ENCODE peak calls at places on chromosomes 3 and 15, in nine cellular contexts. M is IMR-90; Q is Calu3; F is A549; O is CD8-positive, alpha-beta T cell; N is GM06990; X is WTC11; E is fibroblast of pulmonary artery; I is GM13977. V is an unnamed sample.

GRCh38 chr3:100902572-100902971 is 90.6 kb downstream of the ABI3BP start:
- DNase-seq in N (no peak), F (no peak), E (no peak), M (peak), Q (no peak), O (no peak), X (no peak), I (no peak), V (no peak)

GRCh38 chr3:16658004-16658932 is 53.0 kb upstream of the DAZL start:
- DNase-seq in F (no peak), I (no peak), E (peak), Q (no peak), O (no peak), X (peak), M (no peak), N (no peak), V (no peak)

GRCh38 chr3:136151219-136151618 is 44.9 kb downstream of the MSL2 start:
- DNase-seq in I (no peak), F (no peak), E (no peak), N (no peak), O (no peak), Q (no peak), M (no peak), X (no peak), V (no peak)

GRCh38 chr15:62306851-62307504 is 141.9 kb upstream of the C2CD4B start:
- DNase-seq in O (no peak), N (no peak), M (peak), F (peak), X (peak), E (peak), Q (peak), I (peak), V (no peak)

GRCh38 chr15:32669870-32670623 is 28.5 kb downstream of the SCG5 start:
- DNase-seq in Q (peak), M (peak), O (no peak), E (peak), N (no peak), F (no peak), X (no peak), I (no peak), V (no peak)

GRCh38 chr15:87638554-87639083 is 617.9 kb downstream of the NTRK3 start:
- DNase-seq in Q (no peak), O (no peak), E (no peak), M (no peak), I (no peak), F (no peak), X (no peak), N (no peak), V (no peak)

GRCh38 chr15:73482184-73482583 is 39.2 kb downstream of the REC114 start:
- DNase-seq in E (no peak), I (no peak), X (no peak), F (no peak), O (no peak), N (no peak), Q (no peak), M (no peak), V (peak)

GRCh38 chr3:194251461-194251860 is 99.7 kb downstream of the CPN2 start:
- DNase-seq in E (no peak), F (no peak), N (no peak), X (no peak), I (no peak), M (no peak), Q (no peak), O (no peak), V (no peak)

GRCh38 chr3:86793786-86794185 is 197.2 kb downstream of the VGLL3 start:
- DNase-seq in O (no peak), M (peak), N (no peak), I (no peak), F (peak), Q (peak), E (peak), X (no peak), V (no peak)

GRCh38 chr3:31688847-31689246 is 156.1 kb downstream of the STT3B start:
- DNase-seq in F (no peak), I (no peak), E (no peak), X (no peak), N (no peak), O (no peak), M (no peak), Q (no peak), V (no peak)

GRCh38 chr3:11640009-11640673 is 3.6 kb downstream of the VGLL4 start:
- DNase-seq in O (no peak), I (no peak), X (no peak), M (peak), Q (no peak), F (no peak), N (no peak), E (no peak), V (no peak)

GRCh38 chr3:155302891-155303290 is 9.4 kb upstream of the STRIT1 start:
- DNase-seq in E (no peak), Q (no peak), F (no peak), M (no peak), N (no peak), X (no peak), I (no peak), O (no peak), V (no peak)

GRCh38 chr15:90959894-90960293 is 5.2 kb downstream of the RCCD1 start:
- DNase-seq in O (no peak), Q (no peak), F (no peak), N (no peak), X (no peak), E (peak), M (peak), I (no peak), V (no peak)

GRCh38 chr3:123859177-123859576 is 25.0 kb downstream of the MYLK start:
- DNase-seq in F (no peak), N (no peak), I (no peak), O (no peak), Q (no peak), X (no peak), M (peak), E (no peak), V (no peak)

GRCh38 chr3:142278451-142278850 is 53.1 kb upstream of the GK5 start:
- DNase-seq in Q (no peak), N (no peak), F (no peak), E (peak), X (no peak), O (no peak), M (peak), I (no peak), V (no peak)

GRCh38 chr3:106399773-106400172 is 531.0 kb upstream of the CBLB start:
- DNase-seq in Q (no peak), E (no peak), X (no peak), O (no peak), F (no peak), M (no peak), I (no peak), N (no peak), V (no peak)

GRCh38 chr15:38683382-38684242 is 119.0 kb upstream of the RASGRP1 start:
- DNase-seq in I (peak), X (peak), E (peak), M (peak), N (no peak), O (peak), Q (peak), F (peak), V (no peak)

GRCh38 chr3:170021083-170021482 is 16.7 kb upstream of the GPR160 start:
- DNase-seq in M (no peak), O (no peak), F (no peak), N (no peak), X (no peak), Q (no peak), I (no peak), E (no peak), V (no peak)

GRCh38 chr15:41887893-41888292 is 6.0 kb downstream of the SPTBN5 start:
- DNase-seq in Q (no peak), X (no peak), F (no peak), O (no peak), E (no peak), I (no peak), N (no peak), M (no peak), V (no peak)

GRCh38 chr3:4981688-4982494 is 2.7 kb downstream of the BHLHE40 start:
- DNase-seq in F (peak), N (no peak), E (peak), X (no peak), I (no peak), O (no peak), Q (no peak), M (peak), V (no peak)

GRCh38 chr3:124345845-124346244 is 353.9 kb upstream of the ROPN1 start:
- DNase-seq in Q (no peak), N (no peak), E (no peak), O (no peak), I (no peak), F (no peak), X (no peak), M (no peak), V (no peak)

GRCh38 chr3:46122046-46122445 is 86.1 kb downstream of the CCR1 start:
- DNase-seq in O (no peak), F (no peak), M (no peak), E (peak), N (no peak), X (no peak), Q (no peak), I (no peak), V (no peak)

GRCh38 chr3:105222568-105223093 is 144.1 kb upstream of the ALCAM start:
- DNase-seq in M (no peak), F (no peak), X (peak), N (no peak), O (no peak), I (no peak), Q (no peak), E (no peak), V (no peak)

GRCh38 chr3:136699271-136699828 is 52.8 kb downstream of the STAG1 start:
- DNase-seq in F (no peak), X (no peak), N (no peak), M (no peak), Q (no peak), I (no peak), E (peak), O (no peak), V (no peak)

GRCh38 chr3:69065318-69065964 is 13.3 kb upstream of the TMF1 start:
- DNase-seq in M (no peak), O (no peak), N (no peak), I (no peak), X (no peak), F (no peak), Q (no peak), E (no peak), V (no peak)

GRCh38 chr3:171801738-171802600 is 8.3 kb downstream of the PLD1 start:
- DNase-seq in M (peak), O (no peak), Q (no peak), E (peak), F (peak), X (no peak), N (no peak), I (no peak), V (no peak)

GRCh38 chr3:163071684-163072083 is 1575.1 kb downstream of the OTOL1 start:
- DNase-seq in O (no peak), X (no peak), Q (no peak), I (no peak), E (peak), M (no peak), F (no peak), N (no peak), V (no peak)

DNA sequence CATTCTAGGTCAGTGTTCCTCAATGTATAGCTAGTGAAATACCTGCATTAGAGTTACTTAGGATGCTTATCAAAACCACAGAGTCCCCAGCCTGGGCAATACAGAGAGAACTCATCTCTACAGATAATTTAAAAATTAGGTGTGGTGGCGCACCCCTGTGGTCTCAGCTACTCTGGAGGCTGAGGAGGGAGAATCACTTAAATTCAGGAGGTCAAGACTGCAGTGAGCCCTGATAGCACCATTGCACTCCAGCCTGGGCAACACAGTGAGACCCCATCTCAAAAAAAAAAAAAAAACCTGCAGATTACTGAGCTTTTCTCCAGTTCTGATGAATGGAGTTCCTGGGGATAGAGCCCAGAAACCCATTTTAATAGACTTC is 10.1 kb upstream of the MINDY2 start:
- DNase-seq in F (no peak), O (no peak), Q (no peak), M (no peak), I (no peak), E (no peak), X (no peak), N (no peak), V (no peak)
- TF ChIP-seq CTCF in F (no peak), O (no peak), Q (no peak), M (no peak), I (peak), E (no peak), X (no peak), N (no peak), V (peak)

GRCh38 chr3:126618021-126618420 is 36.9 kb downstream of the TXNRD3 start:
- DNase-seq in N (no peak), M (peak), F (no peak), X (no peak), I (no peak), Q (no peak), E (peak), O (no peak), V (no peak)

GRCh38 chr3:126620743-126621142 is 34.2 kb downstream of the TXNRD3 start:
- DNase-seq in F (no peak), M (no peak), O (no peak), N (no peak), X (no peak), Q (no peak), I (no peak), E (peak), V (no peak)

GRCh38 chr3:126616931-126617330 is 38.0 kb downstream of the TXNRD3 start:
- DNase-seq in Q (peak), E (peak), M (peak), N (no peak), O (no peak), I (no peak), F (no peak), X (no peak), V (no peak)

GRCh38 chr3:126617574-126617973 is 37.4 kb downstream of the TXNRD3 start:
- DNase-seq in M (no peak), E (no peak), I (no peak), F (no peak), Q (no peak), O (no peak), X (no peak), N (no peak), V (no peak)

GRCh38 chr3:126618760-126619159 is 36.2 kb downstream of the TXNRD3 start:
- DNase-seq in M (no peak), X (no peak), Q (no peak), F (no peak), N (no peak), I (no peak), E (no peak), O (no peak), V (no peak)
- TF ChIP-seq CTCF in M (no peak), X (no peak), Q (no peak), F (no peak), N (no peak), I (no peak), E (no peak), O (no peak), V (no peak)

DNA sequence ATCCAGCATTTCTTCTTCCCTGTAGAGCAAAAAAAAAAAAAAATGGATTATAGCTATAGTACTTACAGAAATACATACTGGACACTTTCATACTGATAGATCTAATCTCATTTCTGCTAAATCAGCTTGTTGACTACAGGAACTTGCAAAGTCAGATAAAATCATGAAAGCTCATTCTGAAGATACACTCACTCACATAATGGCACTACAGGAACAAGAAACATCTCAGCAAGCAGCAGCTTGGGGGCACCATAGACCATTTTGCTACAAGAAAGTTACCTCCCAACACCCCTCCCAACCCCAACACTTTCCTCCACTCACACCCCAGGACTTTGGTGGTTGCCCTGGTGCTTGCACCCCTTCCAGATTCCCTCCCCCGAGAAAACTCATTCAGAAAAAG is 4.6 kb downstream of the MYH15 start:
- DNase-seq in Q (no peak), I (no peak), F (no peak), E (no peak), X (no peak), N (no peak), M (no peak), O (no peak), V (no peak)
- TF ChIP-seq CTCF in Q (no peak), I (peak), F (no peak), E (no peak), X (no peak), N (no peak), M (no peak), O (no peak), V (no peak)

DNA sequence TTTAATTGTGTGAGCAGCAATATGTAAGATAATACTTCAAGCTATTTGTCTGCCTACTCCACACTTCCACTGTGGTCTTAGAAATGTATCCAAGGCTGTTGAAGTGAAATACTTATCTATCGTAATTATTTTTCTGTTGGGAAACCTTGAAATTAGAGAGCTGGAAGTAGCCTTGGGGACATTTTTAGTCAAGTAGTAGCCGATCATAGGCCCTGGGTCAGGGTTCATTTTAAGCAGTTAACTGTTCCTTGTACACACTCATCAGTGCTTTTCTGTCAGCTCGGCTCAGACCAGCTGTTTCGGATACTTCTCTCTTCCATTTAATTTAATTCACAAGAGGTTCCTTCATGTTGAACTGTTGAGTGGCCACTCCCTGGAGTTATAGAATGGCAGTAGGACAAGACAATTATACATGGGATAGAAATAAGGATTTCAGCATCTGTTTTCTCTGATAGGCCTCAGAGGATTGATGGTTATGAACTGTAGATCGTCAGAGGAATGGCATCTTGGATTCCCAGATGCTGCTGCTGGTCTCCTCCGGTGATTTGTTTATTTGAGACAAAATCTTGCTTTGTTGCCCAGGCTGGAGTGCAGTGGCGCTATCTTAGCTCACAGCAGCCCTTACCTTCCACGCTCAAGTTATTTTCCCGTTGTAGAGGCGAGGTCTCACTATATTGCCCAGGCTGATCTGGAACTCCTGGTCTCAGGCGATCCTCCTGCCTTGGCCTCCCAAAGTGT is 17.2 kb downstream of the USP3 start:
- DNase-seq in I (no peak), M (peak), X (no peak), F (no peak), E (peak), Q (no peak), N (no peak), O (no peak), V (no peak)
- TF ChIP-seq CTCF in I (no peak), M (no peak), X (no peak), F (no peak), E (no peak), Q (no peak), N (no peak), O (no peak), V (no peak)

GRCh38 chr15:31359722-31360111 is 33.1 kb downstream of the KLF13 start:
- DNase-seq in F (no peak), M (no peak), Q (no peak), N (no peak), E (no peak), O (no peak), I (no peak), X (no peak), V (no peak)

GRCh38 chr15:31361764-31362120 is 35.1 kb downstream of the KLF13 start:
- DNase-seq in I (no peak), E (peak), O (no peak), N (no peak), X (no peak), M (no peak), F (peak), Q (no peak), V (no peak)

GRCh38 chr15:31360158-31360561 is 33.5 kb downstream of the KLF13 start:
- DNase-seq in F (no peak), I (no peak), M (no peak), E (no peak), Q (no peak), O (no peak), X (no peak), N (no peak), V (peak)

GRCh38 chr15:31362121-31362520 is 35.5 kb downstream of the KLF13 start:
- DNase-seq in O (no peak), E (no peak), M (no peak), N (no peak), F (no peak), Q (no peak), X (no peak), I (no peak), V (no peak)

GRCh38 chr15:31360843-31361763 is 34.5 kb downstream of the KLF13 start:
- DNase-seq in I (peak), Q (no peak), O (peak), X (no peak), F (no peak), N (peak), E (no peak), M (no peak), V (peak)
- TF ChIP-seq CTCF in I (no peak), Q (no peak), O (no peak), X (no peak), F (no peak), N (no peak), E (no peak), M (no peak), V (no peak)

GRCh38 chr3:188274249-188274915 is 120.4 kb downstream of the LPP start:
- DNase-seq in F (no peak), Q (no peak), N (no peak), O (no peak), X (no peak), M (peak), E (no peak), I (no peak), V (no peak)
- TF ChIP-seq CTCF in F (no peak), Q (no peak), N (no peak), O (no peak), X (no peak), M (no peak), E (no peak), I (no peak), V (no peak)

GRCh38 chr15:99371180-99372103 is 120.2 kb downstream of the LRRC28 start:
- DNase-seq in N (peak), F (no peak), O (no peak), Q (no peak), I (peak), X (no peak), E (peak), M (peak), V (no peak)
- TF ChIP-seq CTCF in N (peak), F (peak), O (no peak), Q (no peak), I (peak), X (no peak), E (peak), M (peak), V (no peak)